ENCODE peak calls at places on chromosome 9, in four cellular contexts. W is mesenchymal stem cell, M is K562, R is PC-9. S is an unnamed sample.
A peak's percentile ranks its signal among the peaks of the same experiment; 100 is the strongest.

GRCh38 chr9:6833518-6834192 is 75.9 kb downstream of the KDM4C start:
- DNase-seq in M (no peak), W (peak; percentile 14), R (no peak), S (no peak)

GRCh38 chr9:108489567-108489966 is 366.2 kb downstream of the ACTL7B start:
- DNase-seq in M (no peak), R (no peak), W (no peak), S (no peak)

GRCh38 chr9:115058175-115058574 is 59.8 kb downstream of the TNC start:
- DNase-seq in R (no peak), W (no peak), M (no peak), S (no peak)

GRCh38 chr9:93468763-93469456 is 15.5 kb upstream of the FAM120AOS start:
- DNase-seq in R (no peak), W (peak; percentile 58), M (no peak), S (peak; percentile 66)

GRCh38 chr9:112063151-112063550 is 111.9 kb downstream of the SUSD1 start:
- DNase-seq in R (no peak), W (no peak), M (no peak), S (no peak)

GRCh38 chr9:91711755-91712591 is 238.1 kb downstream of the ROR2 start:
- DNase-seq in W (peak; percentile 24), M (no peak), R (no peak), S (peak; percentile 43)

GRCh38 chr9:36325081-36325828 is 67.0 kb upstream of the GNE start:
- DNase-seq in M (no peak), W (no peak), R (no peak), S (no peak)

GRCh38 chr9:28365020-28365640 is 791.8 kb upstream of the C9orf72 start:
- DNase-seq in W (peak; percentile 40), R (no peak), M (no peak), S (peak; percentile 31)

GRCh38 chr9:124348831-124349230 is 66.4 kb downstream of the PSMB7 start:
- DNase-seq in W (no peak), M (no peak), R (no peak), S (no peak)

GRCh38 chr9:126500600-126501382 is 112.9 kb upstream of the LMX1B start:
- DNase-seq in R (peak; percentile 79), M (peak; percentile 82), W (peak; percentile 75), S (peak; percentile 84)

DNA sequence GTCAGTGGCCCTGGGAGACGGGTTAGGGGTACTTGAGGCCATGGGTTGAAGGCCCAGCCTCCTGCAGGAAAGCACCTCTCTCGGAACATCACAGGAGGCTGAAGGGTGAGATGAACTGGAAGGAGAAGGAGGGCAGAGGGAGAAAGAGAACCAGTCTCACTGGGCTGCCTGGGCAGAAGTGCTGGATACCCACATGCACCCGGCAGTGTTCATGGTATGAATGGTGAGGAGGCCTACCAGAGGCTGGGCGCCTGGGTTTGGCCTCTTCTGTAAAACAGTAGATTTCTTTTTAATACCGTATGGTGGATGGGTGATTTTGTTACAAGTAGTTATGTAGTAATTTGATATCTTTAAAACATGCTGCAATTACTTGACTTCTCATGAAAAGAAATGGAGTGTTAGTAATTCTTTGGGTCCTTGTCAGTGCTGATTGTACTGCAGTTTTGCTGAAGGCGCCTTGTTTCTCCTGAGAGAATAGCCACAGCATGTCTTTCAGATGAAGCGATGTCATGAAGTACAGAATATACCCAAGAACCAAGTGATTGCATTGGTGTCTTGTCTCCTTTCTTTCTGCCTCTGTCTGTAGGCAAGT is 258.6 kb downstream of the FANCC start:
- DNase-seq in M (no peak), W (no peak), R (no peak), S (no peak)
- H3K4me3 ChIP-seq in M (no peak overlapping the region), W (no peak overlapping the region), R (no peak overlapping the region), S (no peak overlapping the region)

GRCh38 chr9:131525643-131526565 is 5.2 kb downstream of the UCK1 start:
- DNase-seq in W (no peak), R (no peak), M (no peak), S (no peak)

GRCh38 chr9:131523086-131523388 is 8.0 kb downstream of the UCK1 start:
- DNase-seq in R (no peak), M (no peak), W (no peak), S (no peak)

GRCh38 chr9:131523451-131524435 is 7.3 kb downstream of the UCK1 start:
- DNase-seq in M (no peak), W (no peak), R (no peak), S (no peak)

GRCh38 chr9:131522257-131523085 is 8.6 kb downstream of the UCK1 start:
- DNase-seq in R (no peak), W (no peak), M (no peak), S (no peak)

GRCh38 chr9:131524578-131525315 is 6.3 kb downstream of the UCK1 start:
- DNase-seq in W (peak; percentile 52), M (no peak), R (no peak), S (no peak)
- H3K36me3 ChIP-seq in W (peaks cover 90% of the 10 kb centered on the region), M (peaks cover 93% of the 10 kb centered on the region), R (peaks cover 10% of the 10 kb centered on the region), S (peaks cover 40% of the 10 kb centered on the region)

GRCh38 chr9:95023217-95024003 is 294.1 kb downstream of the FANCC start:
- DNase-seq in W (peak; percentile 82), R (no peak), M (no peak), S (peak; percentile 71)
- H3K27ac ChIP-seq in W (peak overlapping the region; percentile 97), R (peak overlapping the region; percentile 17), M (no peak overlapping the region), S (no peak overlapping the region)

DNA sequence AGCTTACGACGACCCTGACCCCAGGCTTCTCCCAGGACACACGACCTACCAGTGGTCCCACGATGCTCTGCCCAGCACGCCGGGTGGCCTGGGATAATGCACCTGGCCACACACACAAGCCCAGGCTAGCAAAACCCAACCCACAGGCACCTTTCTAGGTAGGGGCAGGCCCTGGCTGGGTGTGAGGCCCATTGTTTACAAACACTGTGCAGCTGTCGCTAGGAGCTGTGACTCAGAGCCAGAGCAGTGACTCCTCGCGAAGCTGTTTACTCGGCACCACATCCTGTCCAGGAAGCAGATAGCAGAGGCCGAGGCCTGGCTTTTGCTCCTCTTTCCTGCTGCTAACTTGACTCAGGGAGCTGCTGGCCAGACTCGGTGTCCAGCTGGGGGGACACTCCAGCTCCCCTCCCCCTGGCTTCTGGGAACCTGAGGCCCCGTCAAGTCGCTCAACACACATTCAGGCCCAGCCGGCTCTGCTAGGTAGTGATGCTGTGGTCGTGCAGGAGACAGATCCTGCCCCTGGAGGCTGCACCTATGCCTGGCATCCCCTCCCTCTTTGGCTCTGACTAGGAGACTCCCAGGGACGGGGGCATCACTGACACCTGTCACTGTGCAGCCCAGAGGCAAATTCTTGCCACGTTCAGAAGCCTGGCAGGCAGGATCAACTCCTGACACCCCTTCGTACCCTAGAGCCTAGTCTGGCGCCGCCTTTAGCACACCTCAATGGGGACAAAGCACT is 12.8 kb upstream of the RALGDS start:
- DNase-seq in M (peak; percentile 75), R (peak; percentile 97), W (peak; percentile 99), S (peak; percentile 48)
- H3K4me3 ChIP-seq in M (no peak overlapping the region), R (no peak overlapping the region), W (no peak overlapping the region), S (no peak overlapping the region)

DNA sequence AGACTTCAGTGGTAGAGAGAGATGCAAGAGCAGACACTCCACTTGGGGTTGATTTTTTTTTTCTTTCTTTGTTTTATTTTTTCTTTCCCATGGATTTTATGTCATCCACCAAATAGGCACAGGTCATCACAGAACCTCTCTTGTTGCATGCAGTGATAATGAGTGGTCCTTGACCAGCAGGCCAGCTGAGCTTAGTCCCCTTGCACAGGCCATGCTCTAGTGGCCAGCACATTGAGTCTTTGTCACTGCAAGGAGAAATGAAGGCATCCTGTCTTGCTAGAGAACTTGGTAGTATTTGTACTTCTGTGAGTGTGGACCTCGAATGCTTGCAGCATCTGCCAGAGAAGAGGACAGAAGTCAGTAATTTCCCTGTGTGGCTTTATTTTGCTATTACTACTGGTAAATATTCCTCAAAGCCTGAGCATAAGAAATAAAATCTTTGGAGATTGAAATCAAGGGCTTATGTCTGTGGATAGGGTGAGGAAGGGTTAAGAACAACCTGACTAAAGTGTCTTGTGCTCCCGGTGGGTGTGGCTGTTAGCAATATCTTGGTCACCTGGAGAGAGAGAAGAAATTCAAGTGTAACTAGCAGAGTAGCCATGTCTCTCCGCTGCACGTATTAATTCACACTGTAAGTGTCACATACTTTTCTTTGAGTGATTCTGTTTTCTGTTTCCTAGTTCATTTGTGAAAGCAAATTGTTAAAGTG is 45.3 kb upstream of the NCS1 start:
- DNase-seq in W (no peak), R (peak; percentile 56), M (no peak), S (no peak)
- H3K36me3 ChIP-seq in W (peaks cover 40% of the 10 kb centered on the region), R (peaks cover 6% of the 10 kb centered on the region), M (peaks cover 43% of the 10 kb centered on the region), S (peaks cover 6% of the 10 kb centered on the region)

DNA sequence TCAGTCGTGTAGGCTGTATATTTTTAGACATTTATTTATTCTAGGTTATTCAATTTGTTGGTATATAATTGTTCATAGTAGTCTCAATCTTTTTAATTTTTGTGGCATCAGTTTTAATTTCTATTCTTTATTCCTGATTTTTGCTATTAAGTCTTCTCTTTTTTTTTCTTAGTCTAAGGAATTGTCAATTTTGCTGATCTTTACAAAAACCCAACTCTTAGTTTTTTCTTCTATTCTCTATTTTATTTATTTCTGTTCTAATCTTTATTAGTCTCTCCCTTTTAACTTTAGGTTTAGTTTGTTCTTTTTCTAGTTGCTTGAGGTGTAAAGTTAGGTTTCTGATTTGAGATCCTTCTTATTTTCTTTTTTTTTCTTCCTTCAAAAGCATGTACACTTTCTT is 152.5 kb downstream of the FANCC start:
- DNase-seq in M (no peak), R (no peak), W (no peak), S (no peak)
- H3K27ac ChIP-seq in M (no peak overlapping the region), R (no peak overlapping the region), W (no peak overlapping the region), S (no peak overlapping the region)

GRCh38 chr9:70079364-70080103 is 35.9 kb downstream of the MAMDC2 start:
- DNase-seq in W (peak; percentile 83), M (no peak), R (peak; percentile 17), S (no peak)
- H3K4me3 ChIP-seq in W (no peak overlapping the region), M (no peak overlapping the region), R (no peak overlapping the region), S (no peak overlapping the region)